ENCODE peak calls at places on chromosomes 5 and 9, in four cellular contexts. R is cardiac fibroblast, N is activated gamma-delta T cell treated with Interleukin-2 at 50 U/mL for 16 hours, D is NCI-H1105. I is an unnamed sample.

GRCh38 chr5:39948867-39949468 is 524.2 kb upstream of the DAB2 start:
- DNase-seq in N (peak), R (peak), D (peak), I (peak)

GRCh38 chr5:54024466-54024865 is 285.9 kb downstream of the ARL15 start:
- DNase-seq in D (no peak), R (peak), N (no peak), I (no peak)

GRCh38 chr9:121369595-121370265 is at the start of gene STOM:
- DNase-seq in D (no peak), N (peak), R (peak), I (no peak)

GRCh38 chr5:78889759-78890158 is 95.4 kb downstream of the ARSB start:
- DNase-seq in R (peak), N (no peak), D (no peak), I (no peak)

GRCh38 chr9:83388346-83388745 is 149.9 kb downstream of the FRMD3 start:
- DNase-seq in R (no peak), N (no peak), D (no peak), I (no peak)

GRCh38 chr9:85978496-85978895 is 37.5 kb downstream of the NAA35 start:
- DNase-seq in N (no peak), D (no peak), R (peak), I (no peak)

GRCh38 chr9:132977626-132978450 is 656 bp upstream of the GFI1B start:
- DNase-seq in D (no peak), N (peak), R (peak), I (no peak)

GRCh38 chr9:114033397-114034103 is 44.5 kb downstream of the AMBP start:
- DNase-seq in D (no peak), N (no peak), R (peak), I (no peak)

GRCh38 chr5:178230879-178231735 is 1.5 kb downstream of the PHYKPL start:
- DNase-seq in R (peak), D (no peak), N (no peak), I (peak)

GRCh38 chr5:141330299-141331080 is at the start of gene PCDHGA1:
- DNase-seq in R (peak), N (no peak), D (peak), I (peak)

I was measured in LNCaP clone FGC.